ENCODE peak calls at places on chromosomes 13 and 19, in nine cellular contexts. B, N, E, R, M, L, P, C and A are unnamed samples.

GRCh38 chr13:27005976-27006518 is 165.6 kb downstream of the USP12 start:
- DNase-seq in B (no peak), N (no peak), E (no peak), R (no peak), M (no peak), L (no peak), P (no peak), C (no peak), A (no peak)

GRCh38 chr19:13056052-13056660 is 46.5 kb downstream of the LYL1 start:
- DNase-seq in B (no peak), N (peak; percentile 45), E (no peak), R (no peak), M (peak; percentile 97), L (no peak), P (no peak), C (no peak), A (no peak)

GRCh38 chr19:38693380-38694223 is 46.2 kb downstream of the ACTN4 start:
- DNase-seq in B (no peak), N (peak; percentile 97), E (no peak), R (peak; percentile 55), M (peak; percentile 99), L (no peak), P (peak; percentile 26), C (no peak), A (peak; percentile 41)

GRCh38 chr13:65913173-65913572 is 1317.0 kb downstream of the PCDH9 start:
- DNase-seq in B (no peak), N (no peak), E (no peak), R (no peak), M (peak; percentile 85), L (no peak), P (no peak), C (no peak), A (no peak)

GRCh38 chr13:27079421-27079958 is 92.1 kb downstream of the USP12 start:
- DNase-seq in B (no peak), N (no peak), E (no peak), R (no peak), M (peak; percentile 78), L (no peak), P (no peak), C (no peak), A (no peak)

GRCh38 chr19:35380450-35381124 is 9.7 kb downstream of the GPR42 start:
- DNase-seq in B (no peak), N (no peak), E (no peak), R (no peak), M (no peak), L (no peak), P (no peak), C (no peak), A (no peak)

GRCh38 chr19:10074153-10074552 is 12.0 kb upstream of the SHFL start:
- DNase-seq in B (no peak), N (peak; percentile 22), E (peak; percentile 30), R (no peak), M (peak; percentile 27), L (no peak), P (peak; percentile 67), C (no peak), A (peak; percentile 27)

GRCh38 chr13:114043421-114044053 is 69.7 kb upstream of the C13orf46 start:
- DNase-seq in B (no peak), N (no peak), E (no peak), R (no peak), M (peak; percentile 17), L (no peak), P (no peak), C (no peak), A (peak; percentile 17)

GRCh38 chr19:752652-753517 is 2.0 kb downstream of the MISP start:
- DNase-seq in B (no peak), N (peak; percentile 87), E (no peak), R (peak; percentile 37), M (peak; percentile 72), L (peak; percentile 94), P (no peak), C (no peak), A (no peak)

GRCh38 chr13:67642638-67643037 is 412.5 kb upstream of the PCDH9 start:
- DNase-seq in B (no peak), N (no peak), E (no peak), R (no peak), M (no peak), L (no peak), P (no peak), C (no peak), A (no peak)

GRCh38 chr13:19239114-19239860 is 57.7 kb upstream of the TUBA3C start:
- DNase-seq in B (no peak), N (no peak), E (no peak), R (no peak), M (no peak), L (no peak), P (no peak), C (no peak), A (no peak)

GRCh38 chr13:43573787-43574562 is 212.8 kb downstream of the ENOX1 start:
- DNase-seq in B (no peak), N (no peak), E (no peak), R (no peak), M (no peak), L (no peak), P (no peak), C (no peak), A (no peak)

GRCh38 chr19:7596191-7596937 is 701 bp downstream of the CAMSAP3 start:
- DNase-seq in B (no peak), N (peak; percentile 11), E (no peak), R (peak; percentile 22), M (no peak), L (no peak), P (no peak), C (no peak), A (no peak)

GRCh38 chr13:30673669-30674521 is 56.2 kb downstream of the USPL1 start:
- DNase-seq in B (peak; percentile 91), N (peak; percentile 88), E (peak; percentile 95), R (peak; percentile 89), M (peak; percentile 90), L (peak; percentile 97), P (peak; percentile 96), C (peak; percentile 82), A (peak; percentile 81)

GRCh38 chr13:93603043-93603442 is 376.4 kb downstream of the GPC6 start:
- DNase-seq in B (no peak), N (no peak), E (no peak), R (no peak), M (peak; percentile 94), L (no peak), P (no peak), C (no peak), A (no peak)

GRCh38 chr13:112058519-112058873 is 8.5 kb upstream of the SOX1 start:
- DNase-seq in B (no peak), N (no peak), E (no peak), R (no peak), M (no peak), L (no peak), P (no peak), C (no peak), A (no peak)

GRCh38 chr19:7979559-7979958 is 25.9 kb downstream of the ELAVL1 start:
- DNase-seq in B (no peak), N (no peak), E (no peak), R (no peak), M (no peak), L (peak; percentile 54), P (no peak), C (no peak), A (no peak)

GRCh38 chr13:21055016-21055415 is 6.4 kb downstream of the LATS2 start:
- DNase-seq in B (no peak), N (no peak), E (no peak), R (no peak), M (no peak), L (no peak), P (no peak), C (no peak), A (no peak)

GRCh38 chr13:26469602-26470001 is 87.9 kb upstream of the WASF3 start:
- DNase-seq in B (no peak), N (no peak), E (no peak), R (no peak), M (no peak), L (no peak), P (no peak), C (no peak), A (no peak)

GRCh38 chr19:57374179-57374578 is 10.8 kb downstream of the TRAPPC2B start:
- DNase-seq in B (no peak), N (no peak), E (no peak), R (no peak), M (no peak), L (no peak), P (no peak), C (no peak), A (no peak)

GRCh38 chr13:25688524-25688923 is 316.8 kb downstream of the ATP8A2 start:
- DNase-seq in B (no peak), N (no peak), E (no peak), R (no peak), M (no peak), L (no peak), P (no peak), C (no peak), A (no peak)

GRCh38 chr19:17794731-17795494 is at the start of gene B3GNT3:
- DNase-seq in B (no peak), N (peak; percentile 94), E (no peak), R (peak; percentile 35), M (peak; percentile 15), L (peak; percentile 90), P (no peak), C (no peak), A (peak; percentile 39)

GRCh38 chr19:51146751-51147150 is 4.7 kb downstream of the SIGLEC7 start:
- DNase-seq in B (no peak), N (no peak), E (no peak), R (no peak), M (no peak), L (no peak), P (peak; percentile 9), C (no peak), A (no peak)

GRCh38 chr13:44770951-44771350 is 194.8 kb upstream of the TSC22D1 start:
- DNase-seq in B (no peak), N (no peak), E (no peak), R (no peak), M (no peak), L (no peak), P (no peak), C (no peak), A (no peak)

GRCh38 chr19:5967994-5968430 is 9.9 kb downstream of the RANBP3 start:
- DNase-seq in B (no peak), N (peak; percentile 57), E (peak; percentile 56), R (peak; percentile 74), M (peak; percentile 43), L (peak; percentile 58), P (peak; percentile 72), C (no peak), A (peak; percentile 54)

GRCh38 chr19:39166571-39167391 is 30.0 kb upstream of the NCCRP1 start:
- DNase-seq in B (no peak), N (peak; percentile 95), E (no peak), R (peak; percentile 30), M (no peak), L (peak; percentile 95), P (no peak), C (no peak), A (no peak)

GRCh38 chr19:46426035-46426505 is 2.7 kb downstream of the PNMA8C start:
- DNase-seq in B (no peak), N (peak; percentile 65), E (no peak), R (no peak), M (no peak), L (peak; percentile 58), P (no peak), C (no peak), A (no peak)

GRCh38 chr19:52492991-52493470 is 34.4 kb upstream of the ZNF808 start:
- DNase-seq in B (no peak), N (no peak), E (no peak), R (peak; percentile 31), M (no peak), L (no peak), P (peak; percentile 17), C (no peak), A (no peak)

GRCh38 chr13:50798923-50799322 is 44.6 kb downstream of the DLEU7 start:
- DNase-seq in B (no peak), N (no peak), E (no peak), R (no peak), M (peak; percentile 82), L (no peak), P (no peak), C (no peak), A (no peak)

GRCh38 chr13:20448470-20448869 is 77.2 kb downstream of the CRYL1 start:
- DNase-seq in B (no peak), N (no peak), E (no peak), R (no peak), M (no peak), L (no peak), P (no peak), C (no peak), A (no peak)

GRCh38 chr13:112454648-112455334 is 78.6 kb downstream of the SPACA7 start:
- DNase-seq in B (no peak), N (no peak), E (no peak), R (no peak), M (no peak), L (no peak), P (no peak), C (no peak), A (no peak)